ENCODE peak calls at places on chromosome 6, in nine cellular contexts. B is astrocyte of the cerebellum; P is amygdala; X is CD4-positive, alpha-beta T cell; S is AML-193; V is suprapubic skin; O is NCI-H1092 treated with DMSO at 0.1 percent for 48 hours; I is choroid plexus epithelial cell; R is NCI-H2081. C is an unnamed sample.

GRCh38 chr6:121175827-121176226 is 158.5 kb downstream of the TBC1D32 start:
- DNase-seq in B (no peak), P (no peak), X (no peak), S (no peak), V (no peak), O (no peak), I (no peak), R (no peak), C (no peak)

GRCh38 chr6:153852034-153852433 is 187.0 kb upstream of the OPRM1 start:
- DNase-seq in B (no peak), P (no peak), X (no peak), S (no peak), V (no peak), O (no peak), I (no peak), R (no peak), C (no peak)

GRCh38 chr6:56490994-56491393 is 151.7 kb downstream of the DST start:
- DNase-seq in B (no peak), P (no peak), X (no peak), S (no peak), V (no peak), O (no peak), I (peak), R (no peak), C (no peak)

GRCh38 chr6:55568779-55569439 is 10.1 kb downstream of the HMGCLL1 start:
- DNase-seq in B (no peak), P (no peak), X (no peak), S (no peak), V (no peak), O (no peak), I (peak), R (no peak), C (no peak)

GRCh38 chr6:152223622-152224021 is 413.5 kb downstream of the SYNE1 start:
- DNase-seq in B (no peak), P (no peak), X (no peak), S (no peak), V (no peak), O (no peak), I (no peak), R (no peak), C (no peak)

GRCh38 chr6:132279592-132280139 is 121.6 kb downstream of the MOXD1 start:
- DNase-seq in B (peak), P (peak), X (peak), S (peak), V (peak), O (peak), I (peak), R (peak), C (peak)

GRCh38 chr6:79570802-79571367 is 33.7 kb upstream of the LCA5 start:
- DNase-seq in B (peak), P (no peak), X (no peak), S (peak), V (no peak), O (peak), I (peak), R (peak), C (peak)

GRCh38 chr6:45677381-45677992 is 299.8 kb upstream of the SUPT3H start:
- DNase-seq in B (no peak), P (no peak), X (peak), S (peak), V (no peak), O (no peak), I (peak), R (no peak), C (no peak)

GRCh38 chr6:37027036-37027720 is 21.7 kb downstream of the FGD2 start:
- DNase-seq in B (no peak), P (no peak), X (no peak), S (no peak), V (peak), O (no peak), I (no peak), R (no peak), C (no peak)

GRCh38 chr6:48099713-48100675 is 11.0 kb downstream of the PTCHD4 start:
- DNase-seq in B (no peak), P (no peak), X (no peak), S (no peak), V (no peak), O (no peak), I (no peak), R (no peak), C (no peak)

C was measured in NCI-H774.